ENCODE peak calls at places on chromosomes 2 and 18, in seven cellular contexts. H is GM10248; V is activated CD8-positive, alpha-beta T cell treated with anti-CD3 and anti-CD28 coated beads for 36 hours; I is AG04449; L is left ventricle myocardium inferior; P is body of pancreas; G is WTC11. E is an unnamed sample.

GRCh38 chr2:143161982-143162837 is 33.0 kb downstream of the ARHGAP15 start:
- DNase-seq in H (no peak), V (peak; percentile 70), I (no peak), L (no peak), P (peak; percentile 54), G (peak; percentile 40), E (peak; percentile 41)

GRCh38 chr2:120476141-120476540 is 130.2 kb downstream of the INHBB start:
- DNase-seq in H (no peak), V (no peak), I (no peak), L (no peak), P (peak; percentile 24), G (no peak), E (no peak)

GRCh38 chr2:29650634-29651097 is 270.7 kb downstream of the ALK start:
- DNase-seq in H (no peak), V (no peak), I (no peak), L (no peak), P (no peak), G (no peak), E (no peak)

GRCh38 chr2:110638976-110639695 is 38.7 kb downstream of the BUB1 start:
- DNase-seq in H (no peak), V (no peak), I (no peak), L (no peak), P (no peak), G (no peak), E (no peak)

GRCh38 chr2:102061962-102062795 is 70.4 kb downstream of the IL1R2 start:
- DNase-seq in H (no peak), V (peak; percentile 50), I (no peak), L (peak; percentile 36), P (no peak), G (no peak), E (no peak)

GRCh38 chr18:48990497-48991298 is 39.9 kb upstream of the SMAD7 start:
- DNase-seq in H (no peak), V (no peak), I (no peak), L (no peak), P (no peak), G (no peak), E (no peak)

GRCh38 chr2:226079677-226080076 is 680.2 kb downstream of the NYAP2 start:
- DNase-seq in H (no peak), V (no peak), I (peak; percentile 54), L (no peak), P (no peak), G (no peak), E (no peak)

GRCh38 chr2:201261471-201261870 is 1.1 kb downstream of the CASP8 start:
- DNase-seq in H (no peak), V (peak; percentile 76), I (no peak), L (no peak), P (no peak), G (no peak), E (no peak)

GRCh38 chr2:160257015-160257741 is 57.1 kb upstream of the ITGB6 start:
- DNase-seq in H (no peak), V (no peak), I (no peak), L (no peak), P (peak; percentile 36), G (no peak), E (no peak)

DNA sequence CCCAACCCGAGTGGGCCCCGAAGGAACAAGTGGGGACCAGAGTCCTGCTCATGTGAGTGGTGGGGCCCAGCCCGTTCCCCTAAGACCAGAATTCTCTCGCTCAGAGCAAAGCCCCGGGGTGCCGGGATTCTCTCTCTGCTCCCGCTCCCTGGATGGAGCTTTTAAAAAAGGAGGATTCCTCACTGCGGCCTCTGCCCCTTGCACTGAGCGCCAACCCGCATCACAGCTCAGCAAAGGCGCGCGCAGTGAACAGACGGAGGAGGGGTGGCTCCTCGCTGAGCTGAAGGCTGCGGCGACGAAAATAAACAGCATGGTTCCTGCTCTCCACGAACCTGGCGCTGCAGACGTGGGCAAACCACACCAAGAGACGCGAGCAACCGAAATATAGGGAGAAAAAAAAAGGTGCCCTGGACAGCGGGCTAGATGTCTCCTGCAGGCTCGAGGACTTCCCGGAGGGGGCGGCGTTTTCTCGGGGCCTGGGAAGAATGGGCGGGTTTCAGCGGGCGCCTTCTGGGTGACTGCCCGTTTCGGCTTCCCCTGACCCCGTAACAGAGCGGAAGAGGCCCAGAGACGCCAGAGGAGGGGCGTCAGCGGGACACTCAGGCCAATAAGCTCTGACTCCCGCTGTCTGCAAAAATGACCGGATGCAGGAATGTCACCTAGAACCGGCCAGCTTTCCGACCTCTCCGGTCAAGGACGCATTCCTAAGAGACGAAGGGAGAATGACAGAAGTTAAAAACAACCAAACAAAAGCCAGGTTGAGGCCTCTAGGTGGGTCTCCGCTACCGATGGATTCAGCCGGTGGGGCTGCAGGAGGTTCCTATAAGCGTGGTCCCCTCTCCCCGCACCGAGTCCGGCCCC is 819 bp upstream of the KLF11 start:
- DNase-seq in H (no peak), V (peak; percentile 34), I (no peak), L (peak; percentile 89), P (peak; percentile 87), G (peak; percentile 72), E (peak; percentile 71)
- TF ChIP-seq CTCF in H (no peak), V (no peak), I (no peak), L (peak; percentile 45), P (peak; percentile 27), G (no peak), E (no peak)

GRCh38 chr18:9419956-9420631 is 55.2 kb upstream of the RALBP1 start:
- DNase-seq in H (no peak), V (no peak), I (no peak), L (no peak), P (no peak), G (no peak), E (no peak)
- TF ChIP-seq CTCF in H (no peak), V (no peak), I (no peak), L (no peak), P (no peak), G (no peak), E (no peak)

GRCh38 chr18:42532119-42532518 is 577.1 kb downstream of the PIK3C3 start:
- DNase-seq in H (no peak), V (no peak), I (no peak), L (no peak), P (no peak), G (no peak), E (no peak)
- TF ChIP-seq CTCF in H (no peak), V (no peak), I (no peak), L (no peak), P (no peak), G (no peak), E (no peak)

DNA sequence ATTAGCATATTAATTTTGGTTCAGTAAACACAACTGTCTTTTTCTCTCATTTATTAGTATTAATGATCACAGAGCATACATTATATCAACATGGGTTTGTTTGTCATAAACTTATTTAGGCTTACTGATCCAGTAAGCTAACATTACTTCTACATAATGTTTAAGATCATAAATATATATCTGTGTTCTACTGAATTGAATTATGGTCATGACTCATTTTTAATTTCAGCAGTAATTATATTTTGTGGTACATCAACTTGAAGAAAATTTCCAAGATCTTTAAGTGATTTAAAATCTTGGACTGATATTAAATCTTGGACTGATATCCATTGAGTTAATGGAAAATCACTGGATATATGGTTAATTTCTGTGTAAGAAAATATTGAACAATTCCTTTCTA is 111.7 kb downstream of the CALCRL start:
- DNase-seq in H (no peak), V (no peak), I (no peak), L (no peak), P (no peak), G (no peak), E (no peak)
- TF ChIP-seq CTCF in H (no peak), V (no peak), I (no peak), L (no peak), P (no peak), G (no peak), E (no peak)